ENCODE peak calls at places on chromosomes 3 and 15, in four cellular contexts. One of them, this sample, is unnamed.

GRCh38 chr3:47715928-47716327 is 65.8 kb downstream of the SMARCC1 start:
- DNase-seq in CD4-positive, alpha-beta T cell: no peak
- DNase-seq in ACHN: peak
- DNase-seq in smooth muscle cell of the brain vasculature: no peak
- DNase-seq in this sample: no peak

GRCh38 chr3:171784387-171784786 is 25.9 kb downstream of the PLD1 start:
- DNase-seq in CD4-positive, alpha-beta T cell: no peak
- DNase-seq in ACHN: no peak
- DNase-seq in smooth muscle cell of the brain vasculature: no peak
- DNase-seq in this sample: no peak

GRCh38 chr3:197216169-197216860 is 82.1 kb downstream of the DLG1 start:
- DNase-seq in CD4-positive, alpha-beta T cell: no peak
- DNase-seq in ACHN: no peak
- DNase-seq in smooth muscle cell of the brain vasculature: no peak
- DNase-seq in this sample: no peak

GRCh38 chr15:89656116-89656815 is 999 bp upstream of the KIF7 start:
- DNase-seq in CD4-positive, alpha-beta T cell: no peak
- DNase-seq in ACHN: no peak
- DNase-seq in smooth muscle cell of the brain vasculature: no peak
- DNase-seq in this sample: peak

GRCh38 chr15:52093167-52093538 is 19.4 kb downstream of the BCL2L10 start:
- DNase-seq in CD4-positive, alpha-beta T cell: no peak
- DNase-seq in ACHN: no peak
- DNase-seq in smooth muscle cell of the brain vasculature: no peak
- DNase-seq in this sample: no peak

GRCh38 chr15:75887178-75887577 is 16.5 kb upstream of the FBXO22 start:
- DNase-seq in CD4-positive, alpha-beta T cell: no peak
- DNase-seq in ACHN: no peak
- DNase-seq in smooth muscle cell of the brain vasculature: no peak
- DNase-seq in this sample: no peak

GRCh38 chr15:94317211-94317610 is 85.8 kb downstream of the MCTP2 start:
- DNase-seq in CD4-positive, alpha-beta T cell: no peak
- DNase-seq in ACHN: no peak
- DNase-seq in smooth muscle cell of the brain vasculature: no peak
- DNase-seq in this sample: no peak

GRCh38 chr3:63232764-63233396 is 45.2 kb upstream of the SYNPR start:
- DNase-seq in CD4-positive, alpha-beta T cell: no peak
- DNase-seq in ACHN: no peak
- DNase-seq in smooth muscle cell of the brain vasculature: no peak
- DNase-seq in this sample: no peak

GRCh38 chr3:8458711-8459110 is 42.9 kb upstream of the LMCD1 start:
- DNase-seq in CD4-positive, alpha-beta T cell: no peak
- DNase-seq in ACHN: no peak
- DNase-seq in smooth muscle cell of the brain vasculature: no peak
- DNase-seq in this sample: peak

GRCh38 chr3:169880565-169881250 is 11.0 kb upstream of the LRRC31 start:
- DNase-seq in CD4-positive, alpha-beta T cell: no peak
- DNase-seq in ACHN: no peak
- DNase-seq in smooth muscle cell of the brain vasculature: no peak
- DNase-seq in this sample: no peak

GRCh38 chr15:101538996-101539395 is 49.5 kb upstream of the PCSK6 start:
- DNase-seq in CD4-positive, alpha-beta T cell: no peak
- DNase-seq in ACHN: no peak
- DNase-seq in smooth muscle cell of the brain vasculature: no peak
- DNase-seq in this sample: no peak

GRCh38 chr15:39504812-39505211 is 76.1 kb upstream of the THBS1 start:
- DNase-seq in CD4-positive, alpha-beta T cell: no peak
- DNase-seq in ACHN: no peak
- DNase-seq in smooth muscle cell of the brain vasculature: no peak
- DNase-seq in this sample: no peak

GRCh38 chr3:104901396-104901795 is 465.3 kb upstream of the ALCAM start:
- DNase-seq in CD4-positive, alpha-beta T cell: no peak
- DNase-seq in ACHN: no peak
- DNase-seq in smooth muscle cell of the brain vasculature: no peak
- DNase-seq in this sample: no peak

GRCh38 chr3:172152869-172153268 is 113.5 kb downstream of the FNDC3B start:
- DNase-seq in CD4-positive, alpha-beta T cell: no peak
- DNase-seq in ACHN: peak
- DNase-seq in smooth muscle cell of the brain vasculature: no peak
- DNase-seq in this sample: no peak

GRCh38 chr3:46098319-46098761 is 71.1 kb upstream of the XCR1 start:
- DNase-seq in CD4-positive, alpha-beta T cell: peak
- DNase-seq in ACHN: no peak
- DNase-seq in smooth muscle cell of the brain vasculature: no peak
- DNase-seq in this sample: no peak

GRCh38 chr3:37291275-37291700 is 116.9 kb upstream of the LRRFIP2 start:
- DNase-seq in CD4-positive, alpha-beta T cell: no peak
- DNase-seq in ACHN: peak
- DNase-seq in smooth muscle cell of the brain vasculature: no peak
- DNase-seq in this sample: no peak

GRCh38 chr3:154184582-154184981 is 63.4 kb downstream of the ARHGEF26 start:
- DNase-seq in CD4-positive, alpha-beta T cell: no peak
- DNase-seq in ACHN: no peak
- DNase-seq in smooth muscle cell of the brain vasculature: no peak
- DNase-seq in this sample: no peak

GRCh38 chr3:129650256-129650872 is 43.9 kb upstream of the PLXND1 start:
- DNase-seq in CD4-positive, alpha-beta T cell: peak
- DNase-seq in ACHN: peak
- DNase-seq in smooth muscle cell of the brain vasculature: peak
- DNase-seq in this sample: peak

GRCh38 chr3:30597131-30597768 is 9.2 kb upstream of the TGFBR2 start:
- DNase-seq in CD4-positive, alpha-beta T cell: no peak
- DNase-seq in ACHN: peak
- DNase-seq in smooth muscle cell of the brain vasculature: no peak
- DNase-seq in this sample: no peak

This sample was measured in lower leg skin.